ENCODE peak calls at places on chromosomes 5 and 9, in ten cellular contexts. O, R, F, B, S, C, A, H, K and T are unnamed samples.

GRCh38 chr5:60463179-60463868 is 236.6 kb downstream of the DEPDC1B start:
- DNase-seq in F (no peak), H (no peak), B (no peak), A (no peak), R (no peak), C (peak), K (no peak), S (no peak), O (peak), T (no peak)

GRCh38 chr5:58231041-58231440 is 228.8 kb downstream of the PLK2 start:
- DNase-seq in H (no peak), C (no peak), K (no peak), S (no peak), F (no peak), O (no peak), A (no peak), R (no peak), B (no peak), T (no peak)

GRCh38 chr9:117772960-117773359 is 68.8 kb downstream of the TLR4 start:
- DNase-seq in C (peak), R (no peak), F (no peak), S (no peak), B (no peak), O (peak), K (no peak), A (no peak), H (no peak), T (no peak)

GRCh38 chr9:137797206-137798120 is 80.1 kb upstream of the CACNA1B start:
- DNase-seq in F (no peak), K (no peak), S (no peak), C (no peak), R (no peak), B (peak), A (no peak), H (no peak), O (no peak), T (no peak)

GRCh38 chr5:113118765-113119164 is 142.2 kb downstream of the DCP2 start:
- DNase-seq in H (no peak), F (no peak), C (no peak), B (no peak), O (no peak), K (no peak), R (no peak), A (no peak), S (no peak), T (no peak)

GRCh38 chr9:6584881-6585597 is 60.5 kb downstream of the GLDC start:
- DNase-seq in C (peak), S (no peak), F (peak), R (no peak), B (peak), K (no peak), H (no peak), A (no peak), O (no peak), T (peak)

GRCh38 chr9:98251554-98251953 is 3.9 kb downstream of the TBC1D2 start:
- DNase-seq in H (no peak), O (peak), A (no peak), R (peak), F (no peak), S (no peak), B (no peak), C (peak), K (no peak), T (no peak)

GRCh38 chr5:55364537-55365055 is 56.8 kb downstream of the MTREX start:
- DNase-seq in C (no peak), O (no peak), S (no peak), K (no peak), R (no peak), F (no peak), B (no peak), H (no peak), A (no peak), T (no peak)

GRCh38 chr9:137427454-137428310 is 4.5 kb downstream of the NOXA1 start:
- DNase-seq in B (no peak), O (no peak), H (no peak), S (no peak), F (no peak), C (no peak), R (no peak), A (no peak), K (no peak), T (no peak)